ENCODE peak calls at places on chromosomes 3 and 15, in seven cellular contexts. One of them, this sample, is unnamed.
A peak's percentile ranks its signal among the peaks of the same experiment; 100 is the strongest.

GRCh38 chr15:94041731-94042130 is 189.6 kb upstream of the MCTP2 start:
- DNase-seq in tibial nerve: no peak
- DNase-seq in neural crest cell: no peak
- DNase-seq in brain microvascular endothelial cell: peak; percentile 5
- DNase-seq in endothelial cell: no peak
- DNase-seq in MM.1S: no peak
- DNase-seq in GM12878: no peak
- DNase-seq in this sample: no peak

GRCh38 chr15:71610991-71611720 is 199.2 kb upstream of the NR2E3 start:
- DNase-seq in endothelial cell: no peak
- DNase-seq in GM12878: no peak
- DNase-seq in neural crest cell: no peak
- DNase-seq in MM.1S: no peak
- DNase-seq in tibial nerve: no peak
- DNase-seq in brain microvascular endothelial cell: no peak
- DNase-seq in this sample: no peak

GRCh38 chr15:70220444-70220937 is 122.8 kb upstream of the TLE3 start:
- DNase-seq in neural crest cell: no peak
- DNase-seq in GM12878: no peak
- DNase-seq in tibial nerve: no peak
- DNase-seq in endothelial cell: no peak
- DNase-seq in MM.1S: no peak
- DNase-seq in brain microvascular endothelial cell: no peak
- DNase-seq in this sample: no peak

GRCh38 chr3:156024904-156025303 is 95.5 kb upstream of the KCNAB1 start:
- DNase-seq in MM.1S: no peak
- DNase-seq in GM12878: no peak
- DNase-seq in endothelial cell: no peak
- DNase-seq in brain microvascular endothelial cell: peak; percentile 24
- DNase-seq in tibial nerve: no peak
- DNase-seq in neural crest cell: peak; percentile 5
- DNase-seq in this sample: no peak

GRCh38 chr3:123337226-123337625 is 111.7 kb downstream of the ADCY5 start:
- DNase-seq in GM12878: no peak
- DNase-seq in brain microvascular endothelial cell: no peak
- DNase-seq in endothelial cell: no peak
- DNase-seq in MM.1S: no peak
- DNase-seq in tibial nerve: no peak
- DNase-seq in neural crest cell: no peak
- DNase-seq in this sample: no peak

GRCh38 chr3:170858599-170858998 is 11.4 kb downstream of the RPL22L1 start:
- DNase-seq in MM.1S: no peak
- DNase-seq in brain microvascular endothelial cell: no peak
- DNase-seq in tibial nerve: no peak
- DNase-seq in GM12878: no peak
- DNase-seq in endothelial cell: no peak
- DNase-seq in neural crest cell: no peak
- DNase-seq in this sample: no peak

GRCh38 chr15:39594056-39594763 is 13.3 kb downstream of the THBS1 start:
- DNase-seq in endothelial cell: no peak
- DNase-seq in neural crest cell: no peak
- DNase-seq in MM.1S: no peak
- DNase-seq in GM12878: no peak
- DNase-seq in tibial nerve: no peak
- DNase-seq in brain microvascular endothelial cell: no peak
- DNase-seq in this sample: no peak

GRCh38 chr3:158105710-158106438 is at the start of gene SHOX2:
- DNase-seq in MM.1S: peak; percentile 29
- DNase-seq in endothelial cell: peak; percentile 38
- DNase-seq in tibial nerve: peak; percentile 51
- DNase-seq in neural crest cell: peak; percentile 37
- DNase-seq in GM12878: no peak
- DNase-seq in brain microvascular endothelial cell: no peak
- DNase-seq in this sample: peak; percentile 89

GRCh38 chr3:186643493-186643892 is 3.3 kb downstream of the FETUB start:
- DNase-seq in GM12878: no peak
- DNase-seq in brain microvascular endothelial cell: no peak
- DNase-seq in neural crest cell: no peak
- DNase-seq in MM.1S: peak; percentile 78
- DNase-seq in tibial nerve: no peak
- DNase-seq in endothelial cell: no peak
- DNase-seq in this sample: no peak

GRCh38 chr3:185371683-185372082 is 8.7 kb downstream of the MAP3K13 start:
- DNase-seq in MM.1S: no peak
- DNase-seq in GM12878: no peak
- DNase-seq in neural crest cell: no peak
- DNase-seq in endothelial cell: no peak
- DNase-seq in tibial nerve: no peak
- DNase-seq in brain microvascular endothelial cell: no peak
- DNase-seq in this sample: no peak

GRCh38 chr3:52986938-52987337 is 58.9 kb downstream of the SFMBT1 start:
- DNase-seq in endothelial cell: peak; percentile 22
- DNase-seq in brain microvascular endothelial cell: peak; percentile 29
- DNase-seq in GM12878: no peak
- DNase-seq in neural crest cell: no peak
- DNase-seq in tibial nerve: no peak
- DNase-seq in MM.1S: no peak
- DNase-seq in this sample: no peak

GRCh38 chr15:59918994-59919951 is 84.8 kb upstream of the FOXB1 start:
- DNase-seq in endothelial cell: no peak
- DNase-seq in MM.1S: no peak
- DNase-seq in brain microvascular endothelial cell: peak; percentile 82
- DNase-seq in neural crest cell: no peak
- DNase-seq in tibial nerve: no peak
- DNase-seq in GM12878: peak; percentile 57
- DNase-seq in this sample: peak; percentile 36

GRCh38 chr3:142958707-142959106 is 4.8 kb downstream of the PAQR9 start:
- DNase-seq in brain microvascular endothelial cell: peak; percentile 59
- DNase-seq in endothelial cell: no peak
- DNase-seq in neural crest cell: no peak
- DNase-seq in MM.1S: no peak
- DNase-seq in GM12878: no peak
- DNase-seq in tibial nerve: no peak
- DNase-seq in this sample: peak; percentile 74

GRCh38 chr15:101267320-101268104 is 9.8 kb downstream of the SELENOS start:
- DNase-seq in MM.1S: no peak
- DNase-seq in GM12878: no peak
- DNase-seq in endothelial cell: no peak
- DNase-seq in brain microvascular endothelial cell: no peak
- DNase-seq in tibial nerve: peak; percentile 65
- DNase-seq in neural crest cell: no peak
- DNase-seq in this sample: no peak

GRCh38 chr3:23576379-23576959 is 229.3 kb upstream of the UBE2E1 start:
- DNase-seq in endothelial cell: no peak
- DNase-seq in tibial nerve: no peak
- DNase-seq in GM12878: no peak
- DNase-seq in MM.1S: no peak
- DNase-seq in neural crest cell: no peak
- DNase-seq in brain microvascular endothelial cell: no peak
- DNase-seq in this sample: no peak

GRCh38 chr3:37024092-37024491 is 30.8 kb downstream of the MLH1 start:
- DNase-seq in brain microvascular endothelial cell: no peak
- DNase-seq in MM.1S: peak; percentile 21
- DNase-seq in GM12878: no peak
- DNase-seq in endothelial cell: no peak
- DNase-seq in tibial nerve: no peak
- DNase-seq in neural crest cell: no peak
- DNase-seq in this sample: no peak

GRCh38 chr15:93358171-93359036 is 269.4 kb upstream of the RGMA start:
- DNase-seq in neural crest cell: no peak
- DNase-seq in tibial nerve: no peak
- DNase-seq in GM12878: no peak
- DNase-seq in MM.1S: no peak
- DNase-seq in brain microvascular endothelial cell: no peak
- DNase-seq in endothelial cell: no peak
- DNase-seq in this sample: no peak

GRCh38 chr15:91156175-91156726 is 56.2 kb downstream of the SV2B start:
- DNase-seq in tibial nerve: no peak
- DNase-seq in MM.1S: no peak
- DNase-seq in neural crest cell: no peak
- DNase-seq in brain microvascular endothelial cell: no peak
- DNase-seq in GM12878: no peak
- DNase-seq in endothelial cell: no peak
- DNase-seq in this sample: no peak

GRCh38 chr3:16359331-16359730 is 94.3 kb downstream of the OXNAD1 start:
- DNase-seq in brain microvascular endothelial cell: no peak
- DNase-seq in endothelial cell: no peak
- DNase-seq in MM.1S: no peak
- DNase-seq in neural crest cell: no peak
- DNase-seq in tibial nerve: no peak
- DNase-seq in GM12878: no peak
- DNase-seq in this sample: no peak

GRCh38 chr3:169430687-169431404 is 232.7 kb downstream of the MECOM start:
- DNase-seq in GM12878: no peak
- DNase-seq in MM.1S: peak; percentile 72
- DNase-seq in neural crest cell: no peak
- DNase-seq in brain microvascular endothelial cell: peak; percentile 18
- DNase-seq in endothelial cell: no peak
- DNase-seq in tibial nerve: no peak
- DNase-seq in this sample: peak; percentile 72

GRCh38 chr3:185268194-185268809 is 14.5 kb upstream of the EHHADH start:
- DNase-seq in brain microvascular endothelial cell: no peak
- DNase-seq in endothelial cell: no peak
- DNase-seq in neural crest cell: no peak
- DNase-seq in MM.1S: no peak
- DNase-seq in GM12878: no peak
- DNase-seq in tibial nerve: no peak
- DNase-seq in this sample: no peak

GRCh38 chr3:71662553-71662952 is 62.6 kb downstream of the EIF4E3 start:
- DNase-seq in MM.1S: no peak
- DNase-seq in tibial nerve: no peak
- DNase-seq in endothelial cell: no peak
- DNase-seq in neural crest cell: no peak
- DNase-seq in brain microvascular endothelial cell: no peak
- DNase-seq in GM12878: no peak
- DNase-seq in this sample: no peak

GRCh38 chr3:30227571-30228301 is 378.7 kb upstream of the TGFBR2 start:
- DNase-seq in GM12878: no peak
- DNase-seq in brain microvascular endothelial cell: peak; percentile 71
- DNase-seq in tibial nerve: no peak
- DNase-seq in neural crest cell: no peak
- DNase-seq in endothelial cell: no peak
- DNase-seq in MM.1S: no peak
- DNase-seq in this sample: no peak

GRCh38 chr3:131277836-131278497 is 103.6 kb upstream of the NUDT16 start:
- DNase-seq in tibial nerve: no peak
- DNase-seq in endothelial cell: no peak
- DNase-seq in GM12878: no peak
- DNase-seq in MM.1S: no peak
- DNase-seq in neural crest cell: no peak
- DNase-seq in brain microvascular endothelial cell: peak; percentile 11
- DNase-seq in this sample: no peak
- TF ChIP-seq CTCF in tibial nerve: no peak
- TF ChIP-seq CTCF in endothelial cell: no peak
- TF ChIP-seq CTCF in GM12878: no peak
- TF ChIP-seq CTCF in MM.1S: no peak
- TF ChIP-seq CTCF in neural crest cell: no peak
- TF ChIP-seq CTCF in brain microvascular endothelial cell: no peak
- TF ChIP-seq CTCF in this sample: no peak

GRCh38 chr15:49288411-49288810 is 118.4 kb downstream of the GALK2 start:
- DNase-seq in GM12878: no peak
- DNase-seq in neural crest cell: no peak
- DNase-seq in endothelial cell: no peak
- DNase-seq in brain microvascular endothelial cell: no peak
- DNase-seq in tibial nerve: no peak
- DNase-seq in MM.1S: no peak
- DNase-seq in this sample: no peak

GRCh38 chr15:49290204-49290603 is 120.2 kb downstream of the GALK2 start:
- DNase-seq in GM12878: no peak
- DNase-seq in MM.1S: no peak
- DNase-seq in brain microvascular endothelial cell: no peak
- DNase-seq in tibial nerve: no peak
- DNase-seq in endothelial cell: no peak
- DNase-seq in neural crest cell: no peak
- DNase-seq in this sample: no peak

GRCh38 chr15:49282366-49282765 is 112.3 kb downstream of the GALK2 start:
- DNase-seq in tibial nerve: no peak
- DNase-seq in brain microvascular endothelial cell: peak; percentile 66
- DNase-seq in GM12878: no peak
- DNase-seq in MM.1S: no peak
- DNase-seq in neural crest cell: no peak
- DNase-seq in endothelial cell: no peak
- DNase-seq in this sample: no peak

GRCh38 chr15:49286649-49287394 is 116.8 kb downstream of the GALK2 start:
- DNase-seq in endothelial cell: no peak
- DNase-seq in GM12878: no peak
- DNase-seq in brain microvascular endothelial cell: no peak
- DNase-seq in MM.1S: no peak
- DNase-seq in neural crest cell: no peak
- DNase-seq in tibial nerve: no peak
- DNase-seq in this sample: no peak
- TF ChIP-seq CTCF in endothelial cell: no peak
- TF ChIP-seq CTCF in GM12878: no peak
- TF ChIP-seq CTCF in brain microvascular endothelial cell: no peak
- TF ChIP-seq CTCF in MM.1S: no peak
- TF ChIP-seq CTCF in neural crest cell: no peak
- TF ChIP-seq CTCF in tibial nerve: no peak
- TF ChIP-seq CTCF in this sample: no peak

DNA sequence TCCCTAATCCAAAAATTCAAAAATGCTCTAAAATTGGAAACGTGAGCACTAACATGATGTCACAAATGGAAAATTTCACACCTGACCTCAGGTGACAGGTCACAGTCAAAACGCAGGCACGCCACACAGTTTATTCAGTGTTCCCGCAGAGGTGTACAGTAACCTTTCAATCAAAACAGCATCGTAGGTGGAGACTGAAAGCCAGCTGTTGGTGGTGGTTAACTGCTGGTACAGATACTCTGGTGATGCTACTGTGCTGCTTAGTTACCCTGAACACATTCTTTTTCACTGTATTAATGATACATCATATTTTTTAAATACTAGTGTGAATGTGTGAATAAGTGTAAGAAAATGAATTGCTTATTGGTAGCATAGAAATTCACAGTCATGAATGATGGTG is 23.8 kb downstream of the RAB11A start:
- DNase-seq in MM.1S: no peak
- DNase-seq in endothelial cell: no peak
- DNase-seq in brain microvascular endothelial cell: no peak
- DNase-seq in tibial nerve: no peak
- DNase-seq in neural crest cell: no peak
- DNase-seq in GM12878: no peak
- DNase-seq in this sample: no peak
- TF ChIP-seq CTCF in MM.1S: no peak
- TF ChIP-seq CTCF in endothelial cell: no peak
- TF ChIP-seq CTCF in brain microvascular endothelial cell: no peak
- TF ChIP-seq CTCF in tibial nerve: no peak
- TF ChIP-seq CTCF in neural crest cell: no peak
- TF ChIP-seq CTCF in GM12878: no peak
- TF ChIP-seq CTCF in this sample: no peak

DNA sequence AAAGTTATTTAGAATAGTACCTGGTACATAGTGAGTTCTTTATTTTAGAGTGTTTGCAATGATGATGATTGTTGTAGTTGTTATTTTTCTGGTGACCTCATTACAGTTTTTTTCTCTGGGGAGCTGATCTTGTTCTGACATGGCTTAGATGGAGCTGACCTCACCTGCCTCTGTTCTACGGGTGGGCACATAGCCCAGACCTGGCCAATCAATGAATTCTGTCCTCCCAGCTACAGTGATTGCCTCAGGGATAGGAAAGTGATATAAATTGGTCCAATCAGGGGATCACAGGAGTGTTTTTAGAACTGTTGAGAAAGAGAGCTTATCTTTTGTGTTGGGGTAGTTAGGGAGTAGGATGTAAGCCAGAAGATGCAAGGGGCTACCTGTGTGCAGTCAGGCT is 3.2 kb upstream of the NANOGP8 start:
- DNase-seq in GM12878: no peak
- DNase-seq in MM.1S: no peak
- DNase-seq in neural crest cell: no peak
- DNase-seq in brain microvascular endothelial cell: no peak
- DNase-seq in endothelial cell: no peak
- DNase-seq in tibial nerve: no peak
- DNase-seq in this sample: no peak
- TF ChIP-seq CTCF in GM12878: no peak
- TF ChIP-seq CTCF in MM.1S: no peak
- TF ChIP-seq CTCF in neural crest cell: no peak
- TF ChIP-seq CTCF in brain microvascular endothelial cell: no peak
- TF ChIP-seq CTCF in endothelial cell: no peak
- TF ChIP-seq CTCF in tibial nerve: no peak
- TF ChIP-seq CTCF in this sample: no peak